ENCODE peak calls at places on chromosomes 2 and 18, in seven cellular contexts. C is H9, K is transverse colon, W is left ventricle myocardium inferior, P is tibial artery, F is kidney, A is fibroblast of lung. V is an unnamed sample.

GRCh38 chr2:216693414-216694100 is 1.8 kb downstream of the IGFBP5 start:
- DNase-seq in P (no peak), F (no peak), W (no peak), K (no peak), C (no peak), A (no peak), V (no peak)

GRCh38 chr2:37675006-37675405 is 3.6 kb upstream of the CDC42EP3 start:
- DNase-seq in A (no peak), F (no peak), C (no peak), K (no peak), W (no peak), P (no peak), V (no peak)

GRCh38 chr2:88265352-88265960 is 95.3 kb downstream of the THNSL2 start:
- DNase-seq in A (peak), W (no peak), F (no peak), C (no peak), K (no peak), P (no peak), V (no peak)

GRCh38 chr2:183458450-183458849 is 334.2 kb downstream of the NUP35 start:
- DNase-seq in K (no peak), C (no peak), A (no peak), P (no peak), W (no peak), F (no peak), V (no peak)

GRCh38 chr2:159873136-159873728 is 75.2 kb upstream of the CD302 start:
- DNase-seq in A (no peak), K (no peak), C (no peak), P (no peak), W (no peak), F (no peak), V (no peak)

GRCh38 chr2:182616471-182617393 is 99.3 kb upstream of the DNAJC10 start:
- DNase-seq in P (no peak), F (no peak), C (no peak), K (no peak), W (no peak), A (peak), V (no peak)

GRCh38 chr2:4340536-4340935 is 637.2 kb downstream of the DCDC2C start:
- DNase-seq in A (no peak), W (no peak), K (no peak), P (no peak), F (no peak), C (no peak), V (no peak)

GRCh38 chr2:115976916-115977315 is 1534.5 kb downstream of the DPP10 start:
- DNase-seq in F (no peak), W (no peak), P (no peak), A (no peak), C (no peak), K (no peak), V (no peak)

GRCh38 chr2:60550151-60550983 is 3.1 kb downstream of the BCL11A start:
- DNase-seq in A (peak), F (peak), C (peak), K (peak), P (no peak), W (peak), V (peak)

GRCh38 chr2:241595600-241596140 is 37.1 kb downstream of the BOK start:
- DNase-seq in K (no peak), C (peak), W (no peak), A (no peak), F (no peak), P (no peak), V (no peak)

GRCh38 chr18:49250819-49251388 is 209.5 kb downstream of the DYM start:
- DNase-seq in W (no peak), P (no peak), F (no peak), K (no peak), A (peak), C (no peak), V (no peak)

GRCh38 chr2:153101187-153101586 is 377.4 kb downstream of the RPRM start:
- DNase-seq in F (no peak), P (no peak), W (no peak), K (no peak), A (peak), C (no peak), V (no peak)

GRCh38 chr2:25250331-25251031 is 82.1 kb upstream of the POMC start:
- DNase-seq in A (peak), P (no peak), K (no peak), F (no peak), W (no peak), C (no peak), V (no peak)

GRCh38 chr18:60053747-60054304 is 154.0 kb downstream of the PMAIP1 start:
- DNase-seq in W (no peak), K (no peak), C (peak), A (peak), P (no peak), F (no peak), V (no peak)

GRCh38 chr2:5692561-5693287 is 540 bp downstream of the SOX11 start:
- DNase-seq in W (no peak), A (peak), F (peak), K (no peak), P (no peak), C (no peak), V (no peak)

GRCh38 chr2:65130440-65131175 is 702 bp upstream of the RAB1A start:
- DNase-seq in F (no peak), P (no peak), C (no peak), W (no peak), A (no peak), K (no peak), V (no peak)

GRCh38 chr18:67109535-67109934 is 407.0 kb downstream of the DSEL start:
- DNase-seq in C (no peak), P (no peak), K (no peak), F (no peak), W (no peak), A (no peak), V (no peak)

GRCh38 chr2:240066489-240066888 is 13.2 kb upstream of the OR6B3 start:
- DNase-seq in K (no peak), P (no peak), W (no peak), A (no peak), F (no peak), C (no peak), V (no peak)

GRCh38 chr2:240064898-240065297 is 11.6 kb upstream of the OR6B3 start:
- DNase-seq in C (no peak), A (no peak), P (no peak), F (no peak), K (no peak), W (no peak), V (no peak)

GRCh38 chr2:240056678-240057077 is 3.4 kb upstream of the OR6B3 start:
- DNase-seq in W (no peak), K (no peak), A (no peak), F (no peak), P (no peak), C (no peak), V (no peak)

GRCh38 chr2:240055177-240055917 is 2.0 kb upstream of the OR6B3 start:
- DNase-seq in P (no peak), K (no peak), A (no peak), W (no peak), C (no peak), F (no peak), V (no peak)

GRCh38 chr2:240060977-240061591 is 7.8 kb upstream of the OR6B3 start:
- DNase-seq in W (no peak), F (no peak), K (peak), P (no peak), A (peak), C (no peak), V (no peak)
- TF ChIP-seq CTCF in W (peak), F (peak), K (peak), P (peak), A (peak), C (peak), V (peak)

DNA sequence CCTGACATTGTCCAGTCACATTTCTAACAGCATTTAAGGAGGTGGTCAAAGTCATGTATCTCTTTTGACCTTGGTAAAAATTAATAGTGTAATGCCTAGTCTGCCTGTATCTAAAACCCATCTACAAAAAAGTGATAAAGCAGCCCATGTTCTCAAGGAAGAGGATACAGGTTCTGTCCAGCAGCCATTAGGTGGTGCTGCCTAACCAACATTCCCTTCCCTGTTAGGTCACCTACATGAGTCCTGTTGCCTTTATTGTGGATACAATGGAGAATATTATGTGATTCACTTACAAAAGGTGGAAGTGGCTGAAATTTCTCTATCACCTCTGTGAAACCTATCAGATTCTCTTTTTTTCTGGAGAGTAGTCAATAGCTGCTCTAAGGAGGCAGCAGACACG is 52.5 kb downstream of the AQP4 start:
- DNase-seq in P (no peak), A (peak), F (no peak), C (peak), W (no peak), K (peak), V (no peak)
- TF ChIP-seq CTCF in P (peak), A (no peak), F (peak), C (peak), W (peak), K (peak), V (peak)

GRCh38 chr2:238280083-238280816 is 8.2 kb downstream of the PER2 start:
- DNase-seq in F (peak), W (no peak), C (no peak), P (no peak), A (no peak), K (peak), V (no peak)
- TF ChIP-seq CTCF in F (no peak), W (no peak), C (no peak), P (no peak), A (no peak), K (no peak), V (no peak)

GRCh38 chr18:9739516-9739915 is 31.4 kb downstream of the RAB31 start:
- DNase-seq in C (no peak), P (no peak), F (no peak), W (no peak), A (no peak), K (no peak), V (no peak)
- TF ChIP-seq CTCF in C (no peak), P (no peak), F (no peak), W (no peak), A (no peak), K (no peak), V (no peak)

GRCh38 chr18:58180738-58181353 is 136.8 kb downstream of the NEDD4L start:
- DNase-seq in P (peak), K (peak), C (no peak), F (no peak), A (no peak), W (no peak), V (no peak)
- TF ChIP-seq CTCF in P (peak), K (peak), C (peak), F (peak), A (peak), W (peak), V (peak)

DNA sequence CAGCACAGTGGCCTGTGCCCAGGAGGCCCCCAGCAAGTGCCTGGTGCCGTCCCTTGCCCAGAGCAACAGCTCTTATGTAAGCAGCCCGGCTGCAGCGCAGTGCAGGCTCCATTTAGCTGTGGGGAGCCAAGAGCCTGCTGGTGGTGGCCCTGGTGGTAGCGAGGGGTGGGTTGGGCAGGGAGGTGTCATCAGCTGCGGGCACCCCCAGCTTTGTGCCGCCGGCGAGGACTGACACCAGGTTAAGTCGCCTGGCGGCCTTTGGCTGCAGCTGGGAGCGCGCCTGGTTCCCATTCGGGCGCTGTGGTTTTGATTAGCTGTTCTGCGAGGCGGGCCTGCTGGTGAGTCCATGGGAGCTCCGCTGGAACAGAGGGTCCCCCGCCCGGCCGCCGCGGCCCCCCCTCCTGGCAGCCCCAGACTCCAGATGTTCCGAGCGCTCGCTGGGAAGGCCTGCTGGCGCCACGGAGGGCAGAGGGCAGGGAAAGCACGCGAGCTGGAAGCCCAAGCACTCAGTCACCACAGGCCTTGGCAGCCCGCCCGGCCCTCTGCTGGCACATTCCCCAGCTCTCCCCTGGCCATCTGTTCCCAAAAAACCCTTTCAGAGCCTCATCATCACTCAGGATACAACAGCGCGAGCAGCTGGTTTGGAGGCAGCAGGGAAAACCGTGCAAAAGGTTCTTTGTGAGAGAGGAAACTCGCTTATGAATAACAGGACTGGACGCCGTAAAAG is 18.4 kb downstream of the ATOH8 start:
- DNase-seq in A (peak), K (peak), P (peak), W (peak), C (peak), F (peak), V (peak)
- TF ChIP-seq CTCF in A (peak), K (peak), P (peak), W (peak), C (peak), F (peak), V (peak)

GRCh38 chr2:23460228-23460627 is 75.2 kb downstream of the KLHL29 start:
- DNase-seq in P (no peak), A (peak), F (no peak), C (no peak), K (no peak), W (no peak), V (no peak)
- TF ChIP-seq CTCF in P (peak), A (peak), F (peak), C (peak), K (no peak), W (peak), V (peak)

GRCh38 chr2:222038086-222038802 is 260.6 kb downstream of the PAX3 start:
- DNase-seq in K (no peak), F (no peak), W (no peak), P (no peak), C (no peak), A (peak), V (no peak)
- TF ChIP-seq CTCF in K (peak), F (peak), W (peak), P (no peak), C (peak), A (peak), V (peak)